ENCODE peak calls at places on chromosome 11, in six cellular contexts. K is COR-L47; Q is HCT116; X is naive thymus-derived CD8-positive, alpha-beta T cell; L is iris pigment epithelial cell; N is cortex of kidney. E is an unnamed sample.

GRCh38 chr11:16945671-16946469 is 68.3 kb downstream of the PLEKHA7 start:
- DNase-seq in N (no peak), Q (peak), L (peak), K (peak), X (no peak), E (no peak)

GRCh38 chr11:102456381-102456780 is 3.8 kb upstream of the TMEM123 start:
- DNase-seq in K (no peak), Q (no peak), L (peak), X (no peak), N (no peak), E (no peak)

GRCh38 chr11:113201055-113201818 is 113.1 kb upstream of the TTC12 start:
- DNase-seq in X (no peak), Q (no peak), K (peak), L (no peak), N (no peak), E (no peak)

GRCh38 chr11:70185348-70186055 is 17.6 kb upstream of the FADD start:
- DNase-seq in N (no peak), L (no peak), K (no peak), Q (no peak), X (no peak), E (no peak)

GRCh38 chr11:129373489-129373953 is 2.1 kb upstream of the BARX2 start:
- DNase-seq in X (no peak), L (peak), K (no peak), Q (no peak), N (no peak), E (no peak)

GRCh38 chr11:117107701-117108590 is 9.7 kb upstream of the SIK3 start:
- DNase-seq in Q (no peak), K (no peak), N (no peak), X (no peak), L (peak), E (no peak)

GRCh38 chr11:114050258-114050927 is 9.1 kb upstream of the ZBTB16 start:
- DNase-seq in N (no peak), Q (no peak), X (no peak), L (no peak), K (no peak), E (no peak)

GRCh38 chr11:16678466-16679116 is 59.9 kb upstream of the C11orf58 start:
- DNase-seq in X (no peak), K (no peak), Q (no peak), L (no peak), N (no peak), E (no peak)

GRCh38 chr11:62025429-62026105 is 58.1 kb upstream of the FTH1 start:
- DNase-seq in K (no peak), X (peak), L (peak), Q (peak), N (no peak), E (peak)

E was measured in cardiac septum.